ENCODE peak calls at places on chromosomes 7 and 10, in four cellular contexts. K is gastrocnemius medialis, Z is tibial nerve, Y is HepG2. G is an unnamed sample.

GRCh38 chr7:24158976-24159375 is 125.0 kb upstream of the NPY start:
- DNase-seq in K (no peak), Z (no peak), Y (no peak), G (no peak)

GRCh38 chr7:106999023-106999422 is 45.5 kb upstream of the PRKAR2B start:
- DNase-seq in K (no peak), Z (no peak), Y (no peak), G (no peak)

GRCh38 chr10:43461950-43462349 is 25.0 kb downstream of the ZNF487 start:
- DNase-seq in K (no peak), Z (no peak), Y (peak), G (no peak)

GRCh38 chr7:73451780-73452398 is 18.3 kb downstream of the FZD9 start:
- DNase-seq in K (no peak), Z (no peak), Y (peak), G (no peak)

GRCh38 chr7:74417419-74417971 is 36.2 kb upstream of the GTF2IRD1 start:
- DNase-seq in K (peak), Z (peak), Y (peak), G (peak)

GRCh38 chr10:106768204-106768603 is 396.3 kb downstream of the SORCS1 start:
- DNase-seq in K (no peak), Z (no peak), Y (no peak), G (no peak)

GRCh38 chr10:67088035-67088434 is 162.2 kb downstream of the LRRTM3 start:
- DNase-seq in K (no peak), Z (no peak), Y (no peak), G (no peak)

GRCh38 chr10:88618496-88618895 is 31.9 kb downstream of the LIPJ start:
- DNase-seq in K (no peak), Z (no peak), Y (no peak), G (no peak)

GRCh38 chr7:45082031-45082830 is 6.5 kb downstream of the NACAD start:
- DNase-seq in K (no peak), Z (no peak), Y (no peak), G (no peak)

GRCh38 chr10:123945506-123945905 is 53.9 kb upstream of the CPXM2 start:
- DNase-seq in K (no peak), Z (no peak), Y (no peak), G (no peak)

GRCh38 chr7:22772885-22773284 is 45.9 kb downstream of the IL6 start:
- DNase-seq in K (no peak), Z (no peak), Y (no peak), G (no peak)

GRCh38 chr7:78279035-78279434 is 480.5 kb downstream of the PHTF2 start:
- DNase-seq in K (no peak), Z (no peak), Y (no peak), G (no peak)

GRCh38 chr10:59176241-59177030 is at the start of gene PHYHIPL:
- DNase-seq in K (no peak), Z (no peak), Y (peak), G (no peak)

GRCh38 chr10:69087600-69088470 is at the start of gene SRGN:
- DNase-seq in K (peak), Z (peak), Y (no peak), G (peak)

GRCh38 chr10:21519981-21520436 is 5.5 kb downstream of the SKIDA1 start:
- DNase-seq in K (no peak), Z (no peak), Y (no peak), G (no peak)

GRCh38 chr7:117673367-117673766 is 193.5 kb downstream of the CFTR start:
- DNase-seq in K (no peak), Z (no peak), Y (no peak), G (no peak)

GRCh38 chr7:30201921-30202320 is 67.1 kb downstream of the MTURN start:
- DNase-seq in K (no peak), Z (no peak), Y (no peak), G (no peak)

GRCh38 chr7:41771717-41772116 is 68.8 kb upstream of the INHBA start:
- DNase-seq in K (no peak), Z (no peak), Y (no peak), G (no peak)

GRCh38 chr10:86595496-86595895 is 58.9 kb upstream of the OPN4 start:
- DNase-seq in K (no peak), Z (no peak), Y (no peak), G (no peak)

GRCh38 chr7:21326916-21327315 is 101.0 kb upstream of the SP4 start:
- DNase-seq in K (no peak), Z (no peak), Y (peak), G (no peak)

GRCh38 chr7:99794585-99795502 is 10.9 kb upstream of the CYP3A4 start:
- DNase-seq in K (no peak), Z (no peak), Y (peak), G (no peak)

GRCh38 chr7:78734626-78735025 is 718.8 kb downstream of the MAGI2 start:
- DNase-seq in K (no peak), Z (no peak), Y (no peak), G (no peak)

GRCh38 chr10:36437367-36437766 is 688.0 kb upstream of the ANKRD30A start:
- DNase-seq in K (no peak), Z (no peak), Y (no peak), G (no peak)

GRCh38 chr7:101723835-101724234 is 93.6 kb upstream of the CUX1 start:
- DNase-seq in K (no peak), Z (no peak), Y (no peak), G (no peak)

GRCh38 chr10:11243425-11244222 is 226.0 kb downstream of the CELF2 start:
- DNase-seq in K (no peak), Z (no peak), Y (no peak), G (no peak)

GRCh38 chr10:110074986-110075664 is 67.3 kb downstream of the ADD3 start:
- DNase-seq in K (no peak), Z (no peak), Y (no peak), G (no peak)

GRCh38 chr7:130381468-130382312 is 1.4 kb downstream of the CPA1 start:
- DNase-seq in K (no peak), Z (no peak), Y (no peak), G (peak)

GRCh38 chr10:34526758-34527730 is 288.1 kb downstream of the PARD3 start:
- DNase-seq in K (no peak), Z (no peak), Y (no peak), G (no peak)

GRCh38 chr7:123190109-123190831 is 9.5 kb downstream of the SLC13A1 start:
- DNase-seq in K (no peak), Z (no peak), Y (no peak), G (no peak)

GRCh38 chr7:102860351-102860811 is 52.4 kb upstream of the LRRC17 start:
- DNase-seq in K (no peak), Z (no peak), Y (peak), G (no peak)

GRCh38 chr7:1463685-1464223 is 4.5 kb upstream of the MICALL2 start:
- DNase-seq in K (no peak), Z (no peak), Y (no peak), G (no peak)

GRCh38 chr10:23438547-23439451 is at the start of gene OTUD1:
- DNase-seq in K (peak), Z (peak), Y (peak), G (peak)

GRCh38 chr7:2518101-2518500 is 1.5 kb upstream of the LFNG start:
- DNase-seq in K (no peak), Z (no peak), Y (no peak), G (no peak)

GRCh38 chr7:29196971-29197370 is 2.4 kb downstream of the CHN2 start:
- DNase-seq in K (no peak), Z (no peak), Y (no peak), G (no peak)

DNA sequence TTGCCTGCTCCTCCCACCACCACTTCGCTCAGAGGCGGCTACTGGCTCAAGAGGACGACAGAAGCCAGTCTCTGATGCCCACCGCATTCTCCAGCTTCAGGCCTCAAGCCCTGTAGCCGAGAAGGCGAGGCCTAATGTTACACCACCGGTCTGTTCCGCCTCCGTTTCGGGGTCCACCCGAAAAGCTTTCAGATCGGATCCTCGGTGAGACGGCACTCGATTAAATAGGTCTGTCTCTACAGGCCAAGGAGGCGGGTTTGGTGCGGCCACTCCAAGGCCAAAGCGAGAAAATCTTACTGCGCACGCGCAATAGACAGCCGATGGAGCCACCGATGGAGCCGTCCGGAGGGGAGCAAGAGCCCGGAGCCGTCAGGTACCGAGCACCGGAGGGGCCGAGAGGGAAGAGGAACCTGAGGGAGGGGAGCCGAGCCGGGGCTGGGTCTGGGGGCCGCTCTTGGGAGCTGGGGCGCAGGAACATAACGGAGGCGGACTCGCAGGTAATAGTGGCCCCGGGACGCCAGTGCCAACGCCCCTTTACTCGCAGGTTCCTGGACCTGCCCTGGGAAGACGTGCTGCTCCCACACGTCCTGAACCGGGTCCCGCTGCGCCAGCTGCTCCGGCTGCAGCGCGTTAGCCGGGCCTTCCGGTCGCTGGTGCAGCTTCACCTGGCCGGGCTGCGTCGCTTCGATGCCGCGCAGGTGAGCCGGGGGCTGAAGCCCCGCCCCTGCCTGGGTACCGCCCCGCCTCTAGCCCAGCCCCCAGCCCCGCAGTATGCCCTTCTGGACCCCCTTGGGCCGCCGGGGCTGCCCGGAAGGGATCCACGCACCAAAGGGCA is at the start of gene FBXL15:
- DNase-seq in K (peak), Z (peak), Y (peak), G (peak)
- TF ChIP-seq POLR2A in K (peak), Z (peak), Y (no peak), G (no peak)

GRCh38 chr10:133520193-133520738 is 6.9 kb upstream of the CYP2E1 start:
- DNase-seq in K (peak), Z (peak), Y (peak), G (peak)
- TF ChIP-seq POLR2A in K (no peak), Z (no peak), Y (peak), G (no peak)

DNA sequence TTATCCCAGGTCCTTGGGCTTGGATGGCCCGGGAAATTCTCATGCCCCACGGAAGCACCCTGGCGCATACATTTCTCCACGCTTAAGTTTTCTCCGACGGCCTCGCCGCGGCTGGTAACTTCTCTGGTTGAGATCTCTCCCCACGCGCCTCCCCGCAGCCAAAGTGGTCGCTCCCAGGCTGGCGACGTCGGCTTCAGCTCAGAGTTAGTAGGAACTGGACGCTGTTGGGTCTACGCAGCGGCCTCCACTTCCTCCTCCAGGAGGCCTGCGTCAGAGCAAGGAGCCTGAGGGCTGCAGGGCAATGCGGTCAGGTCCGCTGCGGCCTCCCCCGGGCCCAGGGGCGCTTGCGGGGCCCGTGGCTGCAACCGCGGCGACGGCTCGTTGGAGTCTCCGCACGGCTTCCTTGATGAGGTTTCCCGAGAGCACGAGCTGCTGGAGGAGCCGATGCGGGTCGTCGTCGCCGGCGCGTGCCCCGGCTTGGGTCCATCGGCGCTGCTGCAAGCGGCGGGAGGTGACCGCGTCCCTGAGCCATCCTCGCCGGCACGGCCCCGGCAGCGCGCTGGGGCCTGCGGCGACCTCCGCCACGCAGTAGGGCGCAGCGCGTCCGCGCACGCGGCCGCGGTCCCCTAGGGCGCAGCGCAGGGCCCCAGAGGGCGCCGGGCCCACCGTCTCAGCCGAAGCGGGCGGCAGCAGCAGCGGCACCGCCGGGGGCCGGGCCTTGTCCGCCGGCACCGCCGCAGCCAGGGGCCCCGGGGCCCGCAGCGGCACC is 744 bp downstream of the FRAT2 start:
- DNase-seq in K (peak), Z (no peak), Y (no peak), G (no peak)
- TF ChIP-seq POLR2A in K (no peak), Z (no peak), Y (no peak), G (no peak)

GRCh38 chr7:27107901-27108381 is 5.5 kb upstream of the HOXA2 start:
- DNase-seq in K (no peak), Z (no peak), Y (no peak), G (no peak)

GRCh38 chr7:27105161-27106122 is 3.0 kb upstream of the HOXA2 start:
- DNase-seq in K (no peak), Z (no peak), Y (no peak), G (no peak)

GRCh38 chr7:27106906-27107250 is 4.4 kb upstream of the HOXA2 start:
- DNase-seq in K (no peak), Z (no peak), Y (no peak), G (no peak)

GRCh38 chr7:27107391-27107900 is 5.0 kb upstream of the HOXA2 start:
- DNase-seq in K (no peak), Z (no peak), Y (no peak), G (no peak)

GRCh38 chr7:27106181-27106905 is 3.9 kb upstream of the HOXA2 start:
- DNase-seq in K (no peak), Z (no peak), Y (no peak), G (no peak)
- TF ChIP-seq POLR2A in K (no peak), Z (no peak), Y (no peak), G (no peak)

GRCh38 chr10:119829429-119829828 is 43.2 kb downstream of the MCMBP start:
- DNase-seq in K (no peak), Z (no peak), Y (no peak), G (no peak)
- TF ChIP-seq POLR2A in K (no peak), Z (no peak), Y (no peak), G (no peak)

GRCh38 chr7:47347346-47347745 is 234.6 kb downstream of the TNS3 start:
- DNase-seq in K (no peak), Z (no peak), Y (no peak), G (peak)
- TF ChIP-seq POLR2A in K (no peak), Z (no peak), Y (no peak), G (no peak)

DNA sequence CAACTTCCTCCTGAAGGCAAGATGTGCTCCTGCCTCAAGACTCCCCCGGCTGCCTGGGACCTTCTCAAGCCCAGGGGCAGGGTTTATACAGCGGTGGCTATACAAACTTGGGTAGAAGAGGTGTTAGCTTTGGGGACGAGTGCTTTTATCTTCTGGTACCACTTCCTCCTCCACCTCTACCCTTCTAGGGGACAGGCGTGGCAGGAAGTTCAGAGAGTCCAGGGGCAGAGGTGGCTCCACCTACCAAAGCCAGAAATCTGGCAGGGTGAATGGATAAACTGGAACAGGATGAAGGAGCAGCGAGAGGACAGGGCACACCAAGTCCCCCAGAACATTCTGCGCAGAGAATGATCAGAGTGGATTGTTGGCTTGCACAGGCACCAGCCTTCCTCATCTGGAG is 24.0 kb upstream of the TM9SF3 start:
- DNase-seq in K (no peak), Z (no peak), Y (no peak), G (no peak)
- TF ChIP-seq POLR2A in K (no peak), Z (no peak), Y (no peak), G (no peak)

DNA sequence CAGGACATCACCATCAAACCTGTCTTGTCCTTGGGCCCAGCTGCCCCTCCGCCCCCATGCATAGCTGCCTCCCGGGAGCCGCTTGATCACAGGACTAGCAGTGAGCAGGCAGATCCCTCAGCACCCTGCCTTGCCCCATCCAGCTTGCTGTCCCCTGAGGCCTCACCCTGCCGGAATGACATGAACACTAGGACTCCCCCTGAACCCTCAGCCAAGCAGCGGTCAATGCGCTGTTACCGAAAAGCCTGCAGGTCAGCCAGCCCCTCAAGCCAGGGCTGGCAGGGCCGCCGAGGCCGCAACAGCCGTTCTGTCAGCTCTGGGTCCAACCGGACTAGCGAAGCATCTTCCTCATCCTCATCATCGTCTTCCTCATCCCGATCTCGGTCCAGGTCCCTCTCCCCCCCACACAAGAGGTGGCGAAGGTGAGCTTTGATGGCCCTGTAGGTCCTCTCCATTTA is 5.2 kb upstream of the NOLC1 start:
- DNase-seq in K (no peak), Z (no peak), Y (no peak), G (no peak)
- TF ChIP-seq POLR2A in K (no peak), Z (no peak), Y (no peak), G (no peak)

GRCh38 chr7:53252539-53252938 is 217.1 kb downstream of the POM121L12 start:
- DNase-seq in K (no peak), Z (no peak), Y (no peak), G (no peak)

GRCh38 chr7:53245721-53246120 is 210.3 kb downstream of the POM121L12 start:
- DNase-seq in K (no peak), Z (no peak), Y (no peak), G (no peak)

DNA sequence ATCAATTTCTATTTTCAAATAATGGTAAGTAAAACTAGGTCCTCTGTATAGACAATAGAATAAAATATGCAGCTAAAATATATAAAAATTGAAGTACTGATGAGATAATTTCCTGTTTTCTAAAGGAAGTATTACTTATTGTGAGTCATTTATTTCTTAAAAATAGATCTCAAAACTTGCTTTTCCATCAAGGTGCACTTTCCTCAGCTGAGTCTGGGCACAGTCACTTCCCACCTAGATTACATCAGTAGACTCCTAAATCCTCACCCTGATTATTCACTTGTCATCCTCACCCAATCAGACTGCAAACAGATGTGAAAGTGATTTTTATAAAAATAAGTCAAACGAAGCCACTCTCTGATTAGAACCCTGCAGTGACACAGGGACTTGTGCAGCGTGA is 211.5 kb downstream of the POM121L12 start:
- DNase-seq in K (no peak), Z (no peak), Y (no peak), G (no peak)
- TF ChIP-seq POLR2A in K (no peak), Z (no peak), Y (no peak), G (no peak)

GRCh38 chr7:32957326-32958045 is at the start of gene FKBP9:
- DNase-seq in K (peak), Z (peak), Y (peak), G (peak)
- TF ChIP-seq POLR2A in K (peak), Z (peak), Y (peak), G (no peak)